ENCODE peak calls at places on chromosomes 11 and 22, in nine cellular contexts. D is CD8-positive, alpha-beta T cell; X is fibroblast of lung; H is mesendoderm; B is IMR-90; U is ascending aorta; Q is GM12878; L is kidney; P is NT2/D1. E is an unnamed sample. For H3K4me1, the result is how much of the 10 kb centered on the place peaks cover.

GRCh38 chr11:117862753-117863152 is 13.7 kb downstream of the FXYD6 start:
- DNase-seq in H (no peak), X (no peak), U (no peak), Q (no peak), D (no peak), P (no peak), B (no peak), L (no peak), E (no peak)

GRCh38 chr11:74678591-74679512 is 52.4 kb downstream of the CHRDL2 start:
- DNase-seq in X (no peak), B (peak), U (no peak), P (no peak), H (no peak), L (peak), Q (no peak), D (no peak), E (peak)

GRCh38 chr11:44623716-44624491 is 58.4 kb downstream of the CD82 start:
- DNase-seq in B (peak), H (no peak), U (peak), X (no peak), L (peak), D (no peak), Q (no peak), P (no peak), E (peak)

GRCh38 chr11:74278721-74279148 is 32.7 kb downstream of the P4HA3 start:
- DNase-seq in D (no peak), H (peak), B (peak), Q (no peak), X (peak), U (no peak), L (no peak), P (no peak), E (peak)

GRCh38 chr22:39469681-39470461 is 13.1 kb downstream of the MGAT3 start:
- DNase-seq in B (no peak), H (no peak), X (no peak), Q (no peak), L (no peak), P (no peak), D (no peak), U (no peak), E (no peak)

GRCh38 chr11:94885581-94885980 is 87.8 kb downstream of the CWC15 start:
- DNase-seq in L (no peak), B (no peak), U (no peak), D (no peak), Q (no peak), X (no peak), P (no peak), H (no peak), E (no peak)

GRCh38 chr11:73361953-73362776 is 14.0 kb upstream of the RELT start:
- DNase-seq in Q (no peak), H (peak), X (no peak), U (no peak), B (no peak), D (no peak), L (no peak), P (peak), E (no peak)

GRCh38 chr11:45092901-45093760 is 53.3 kb upstream of the PRDM11 start:
- DNase-seq in P (no peak), Q (no peak), B (peak), H (no peak), L (peak), D (no peak), U (no peak), X (peak), E (peak)

GRCh38 chr22:25950101-25950500 is 208.1 kb downstream of the MYO18B start:
- DNase-seq in D (no peak), U (no peak), L (no peak), Q (peak), B (no peak), X (no peak), P (no peak), H (no peak), E (no peak)
- H3K4me1 ChIP-seq in D (under half), U (under half), L (under half), Q (under half), B (under half), X (under half), P (under half), H (under half), E (under half)

DNA sequence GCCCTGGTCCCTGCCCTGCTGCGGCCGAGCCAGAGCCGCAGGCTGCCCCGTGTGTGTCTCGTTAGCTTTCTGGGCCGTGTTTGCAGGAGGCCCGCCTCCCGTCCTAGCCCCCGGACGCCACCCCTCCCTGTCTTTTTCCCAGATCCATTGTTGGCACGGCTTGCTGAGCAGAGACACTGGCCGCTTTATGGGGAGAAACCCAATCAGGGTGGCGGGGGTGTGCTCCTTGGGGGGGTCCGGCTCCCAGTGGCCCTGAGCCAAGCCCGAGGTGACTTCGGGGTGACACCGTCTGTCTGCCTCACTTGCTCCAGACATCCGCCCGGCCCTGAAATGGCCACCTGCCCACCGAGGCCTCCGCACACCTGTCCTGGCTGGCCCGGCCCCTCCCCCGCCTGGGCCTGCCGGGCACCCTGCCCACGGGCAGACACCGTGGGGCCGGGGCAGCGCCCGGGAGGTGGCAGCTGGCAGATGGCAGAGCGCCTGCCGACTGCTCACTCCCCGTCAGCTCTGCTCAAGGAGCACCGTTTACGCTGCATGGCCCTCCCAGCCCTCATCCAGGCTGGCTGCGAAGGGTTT is 43.1 kb upstream of the PPARA start:
- DNase-seq in D (no peak), B (no peak), X (no peak), H (no peak), U (no peak), Q (no peak), L (peak), P (no peak), E (no peak)
- H3K4me1 ChIP-seq in D (under half), B (under half), X (half or more), H (under half), U (half or more), Q (under half), L (half or more), P (under half), E (half or more)

DNA sequence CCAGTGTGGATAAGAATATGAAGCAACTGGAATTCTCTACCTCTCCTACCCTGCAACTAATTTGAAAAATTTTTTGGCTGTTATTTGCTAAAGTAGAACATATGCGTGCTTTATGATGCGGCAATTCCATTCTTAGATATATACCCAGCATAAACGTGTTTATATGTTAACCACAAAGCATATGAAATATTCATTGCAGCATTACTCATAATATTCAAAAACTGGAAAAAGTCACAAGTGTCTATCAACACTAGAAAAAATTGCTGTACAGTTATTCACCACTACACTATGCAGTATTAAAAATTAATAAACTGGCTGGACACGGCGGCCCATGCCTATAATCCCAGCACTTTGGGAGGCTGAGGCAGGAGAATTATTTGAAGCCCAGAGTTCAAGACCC is 226.4 kb downstream of the LUZP2 start:
- DNase-seq in P (no peak), Q (no peak), D (no peak), H (no peak), L (no peak), B (no peak), X (no peak), U (no peak), E (no peak)
- H3K4me1 ChIP-seq in P (under half), Q (under half), D (under half), H (under half), L (under half), B (under half), X (under half), U (under half), E (under half)

GRCh38 chr22:24398409-24398808 is 29.0 kb upstream of the ADORA2A start:
- DNase-seq in B (peak), U (no peak), X (no peak), P (no peak), L (no peak), D (no peak), H (no peak), Q (no peak), E (no peak)

GRCh38 chr22:24402460-24403192 is 24.8 kb upstream of the ADORA2A start:
- DNase-seq in B (peak), U (peak), D (no peak), H (no peak), X (peak), Q (peak), P (no peak), L (peak), E (peak)

GRCh38 chr22:24400726-24401596 is 26.4 kb upstream of the ADORA2A start:
- DNase-seq in H (no peak), D (no peak), P (no peak), L (no peak), X (peak), Q (peak), B (peak), U (no peak), E (peak)

GRCh38 chr22:24401824-24402434 is 25.5 kb upstream of the ADORA2A start:
- DNase-seq in D (no peak), X (no peak), P (no peak), L (peak), B (no peak), H (no peak), U (no peak), Q (no peak), E (no peak)

DNA sequence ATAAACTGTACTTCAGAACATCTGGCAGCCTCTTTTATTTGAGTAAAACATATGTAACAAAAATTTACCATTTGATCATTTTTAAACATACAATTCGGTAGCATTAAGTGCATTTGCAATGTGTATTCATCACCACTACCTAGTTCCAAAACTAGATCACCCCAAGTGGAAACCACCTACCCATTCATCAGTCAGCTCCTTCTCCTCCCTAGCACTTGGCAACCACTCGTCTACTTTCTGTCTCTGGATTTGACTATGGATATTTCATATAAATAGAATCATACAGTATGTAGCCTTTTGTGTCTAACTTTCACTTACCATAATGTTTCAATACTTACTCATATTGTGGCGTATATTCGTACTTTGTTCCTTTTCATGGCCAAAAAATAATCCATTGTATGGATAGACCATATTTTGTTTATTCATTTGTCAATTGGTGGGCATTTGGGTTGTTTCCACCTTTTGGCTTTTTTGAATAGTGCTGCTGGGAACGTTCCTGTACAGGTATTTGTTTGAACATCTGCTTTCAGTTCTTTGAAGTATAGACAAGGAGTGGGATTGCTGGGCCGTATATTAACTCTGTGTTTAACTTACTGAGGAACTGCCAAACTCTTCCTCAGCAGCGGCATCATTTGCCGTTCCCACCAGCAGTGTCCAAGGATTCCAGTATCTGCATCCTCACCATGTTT is 27.2 kb upstream of the ADORA2A start:
- DNase-seq in P (no peak), Q (peak), B (no peak), H (no peak), L (no peak), X (no peak), U (no peak), D (no peak), E (no peak)
- H3K4me1 ChIP-seq in P (under half), Q (under half), B (under half), H (under half), L (under half), X (under half), U (under half), D (under half), E (under half)

GRCh38 chr11:62705880-62706831 is 1.1 kb downstream of the BSCL2 start:
- DNase-seq in P (peak), D (peak), H (peak), U (peak), X (peak), B (peak), L (peak), Q (peak), E (peak)
- H3K4me1 ChIP-seq in P (under half), D (under half), H (under half), U (under half), X (under half), B (under half), L (under half), Q (under half), E (under half)

GRCh38 chr11:70522261-70522612 is 123.9 kb downstream of the CTTN start:
- DNase-seq in X (no peak), D (no peak), H (no peak), P (no peak), B (no peak), Q (no peak), U (no peak), L (no peak), E (no peak)

GRCh38 chr11:70522613-70523311 is 124.4 kb downstream of the CTTN start:
- DNase-seq in H (no peak), L (peak), P (no peak), Q (no peak), U (no peak), D (no peak), B (no peak), X (no peak), E (no peak)

GRCh38 chr11:70524096-70524922 is 126.0 kb downstream of the CTTN start:
- DNase-seq in P (peak), D (no peak), X (no peak), L (peak), U (no peak), B (peak), H (peak), Q (no peak), E (peak)

GRCh38 chr11:70525006-70525405 is 126.7 kb downstream of the CTTN start:
- DNase-seq in L (peak), U (no peak), X (no peak), P (no peak), Q (no peak), H (no peak), B (no peak), D (no peak), E (no peak)

DNA sequence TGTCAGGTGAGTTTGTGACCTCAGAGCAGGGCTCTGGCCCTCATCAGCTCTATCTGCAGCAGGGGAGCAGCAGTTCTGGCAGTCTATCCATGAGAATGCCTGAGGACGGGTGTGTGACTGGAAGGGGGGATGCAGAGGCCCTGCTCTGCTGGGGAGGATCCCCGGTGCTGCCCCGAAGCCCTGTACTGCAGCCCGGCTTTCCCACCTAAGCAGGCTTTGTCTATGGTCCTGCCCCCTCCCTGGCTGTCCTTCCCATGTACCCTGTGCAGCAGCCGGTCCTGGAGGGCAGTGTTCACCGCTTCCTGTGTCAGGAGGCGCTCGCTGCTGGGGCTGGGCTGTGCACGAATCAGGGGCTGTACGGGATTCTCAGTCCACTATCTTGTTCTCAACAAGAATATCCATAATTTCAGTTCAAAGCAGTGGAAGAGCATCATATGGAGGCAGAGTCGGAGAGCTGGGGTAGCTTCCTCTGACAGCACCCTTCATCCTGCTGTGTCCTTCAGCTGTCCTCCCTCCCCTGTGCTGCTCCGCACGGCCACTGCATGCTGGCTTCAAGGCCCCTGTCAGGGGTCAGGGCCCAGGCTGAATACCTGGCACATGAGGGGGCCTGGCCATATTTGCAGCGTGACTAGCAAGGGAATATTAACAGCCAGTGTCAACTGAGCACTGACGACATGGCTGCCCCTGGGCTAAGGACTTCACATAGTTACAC is 125.2 kb downstream of the CTTN start:
- DNase-seq in D (no peak), B (no peak), H (no peak), X (no peak), Q (no peak), U (no peak), P (no peak), L (peak), E (no peak)
- H3K4me1 ChIP-seq in D (under half), B (under half), H (under half), X (under half), Q (under half), U (under half), P (under half), L (under half), E (under half)

GRCh38 chr22:31678748-31679147 is 16.7 kb upstream of the PISD start:
- DNase-seq in X (no peak), B (no peak), Q (no peak), H (no peak), U (no peak), P (no peak), D (no peak), L (no peak), E (no peak)

GRCh38 chr22:31682751-31683150 is 20.7 kb upstream of the PISD start:
- DNase-seq in H (no peak), X (no peak), Q (no peak), P (no peak), U (no peak), L (peak), B (no peak), D (no peak), E (no peak)

GRCh38 chr22:31680764-31681624 is 19.0 kb upstream of the PISD start:
- DNase-seq in U (no peak), L (peak), Q (no peak), D (no peak), P (no peak), X (peak), H (no peak), B (peak), E (peak)

GRCh38 chr22:31681625-31682345 is 19.8 kb upstream of the PISD start:
- DNase-seq in Q (no peak), X (peak), B (peak), L (no peak), U (no peak), D (no peak), P (no peak), H (no peak), E (peak)

GRCh38 chr22:31683181-31684105 is 21.4 kb upstream of the PISD start:
- DNase-seq in U (no peak), P (no peak), Q (no peak), X (no peak), D (no peak), L (peak), B (no peak), H (no peak), E (no peak)
- H3K4me1 ChIP-seq in U (under half), P (under half), Q (under half), X (under half), D (under half), L (under half), B (under half), H (under half), E (under half)

GRCh38 chr11:10453261-10453660 is 1.8 kb upstream of the AMPD3 start:
- DNase-seq in H (no peak), Q (no peak), B (peak), P (no peak), L (no peak), X (no peak), D (no peak), U (no peak), E (no peak)
- H3K4me1 ChIP-seq in H (under half), Q (under half), B (under half), P (under half), L (under half), X (under half), D (half or more), U (under half), E (under half)